ENCODE peak calls at places on chromosomes 13 and 19, in six cellular contexts. G, I, U, A, Z and K are unnamed samples.

GRCh38 chr19:33207040-33207620 is 13.0 kb downstream of the LRP3 start:
- DNase-seq in G (no peak), I (no peak), U (no peak), A (no peak), Z (no peak), K (no peak)

GRCh38 chr13:48532146-48532472 is 771 bp downstream of the RCBTB2 start:
- DNase-seq in G (peak; percentile 54), I (no peak), U (no peak), A (no peak), Z (no peak), K (no peak)

GRCh38 chr13:93098972-93099371 is 127.6 kb upstream of the GPC6 start:
- DNase-seq in G (no peak), I (no peak), U (no peak), A (no peak), Z (no peak), K (no peak)

GRCh38 chr19:48341006-48341405 is 15.7 kb downstream of the EMP3 start:
- DNase-seq in G (peak; percentile 69), I (no peak), U (no peak), A (peak; percentile 83), Z (no peak), K (no peak)

GRCh38 chr13:61466280-61466679 is 50.6 kb upstream of the PCDH20 start:
- DNase-seq in G (no peak), I (no peak), U (no peak), A (peak; percentile 3), Z (no peak), K (no peak)

GRCh38 chr13:29573190-29573589 is 22.3 kb downstream of the SLC7A1 start:
- DNase-seq in G (no peak), I (no peak), U (no peak), A (no peak), Z (no peak), K (no peak)

GRCh38 chr19:47601180-47601904 is 7.6 kb upstream of the BICRA start:
- DNase-seq in G (no peak), I (no peak), U (peak; percentile 76), A (no peak), Z (no peak), K (no peak)

GRCh38 chr19:55437410-55437809 is 5.7 kb downstream of the SHISA7 start:
- DNase-seq in G (no peak), I (peak; percentile 86), U (peak; percentile 76), A (peak; percentile 46), Z (no peak), K (no peak)

GRCh38 chr13:112454648-112455334 is 78.6 kb downstream of the SPACA7 start:
- DNase-seq in G (no peak), I (no peak), U (no peak), A (no peak), Z (no peak), K (no peak)

GRCh38 chr19:1624458-1624857 is 19.2 kb upstream of the UQCR11 start:
- DNase-seq in G (no peak), I (peak; percentile 71), U (peak; percentile 61), A (peak; percentile 29), Z (no peak), K (no peak)

GRCh38 chr19:16067205-16067938 is 8.9 kb upstream of the TPM4 start:
- DNase-seq in G (no peak), I (no peak), U (no peak), A (peak; percentile 78), Z (peak; percentile 67), K (no peak)

GRCh38 chr19:16069813-16070365 is 6.4 kb upstream of the TPM4 start:
- DNase-seq in G (no peak), I (no peak), U (no peak), A (no peak), Z (no peak), K (no peak)

GRCh38 chr19:16068696-16069259 is 7.5 kb upstream of the TPM4 start:
- DNase-seq in G (no peak), I (no peak), U (no peak), A (no peak), Z (no peak), K (no peak)

GRCh38 chr19:16064209-16064889 is 11.9 kb upstream of the TPM4 start:
- DNase-seq in G (no peak), I (no peak), U (no peak), A (no peak), Z (no peak), K (no peak)

DNA sequence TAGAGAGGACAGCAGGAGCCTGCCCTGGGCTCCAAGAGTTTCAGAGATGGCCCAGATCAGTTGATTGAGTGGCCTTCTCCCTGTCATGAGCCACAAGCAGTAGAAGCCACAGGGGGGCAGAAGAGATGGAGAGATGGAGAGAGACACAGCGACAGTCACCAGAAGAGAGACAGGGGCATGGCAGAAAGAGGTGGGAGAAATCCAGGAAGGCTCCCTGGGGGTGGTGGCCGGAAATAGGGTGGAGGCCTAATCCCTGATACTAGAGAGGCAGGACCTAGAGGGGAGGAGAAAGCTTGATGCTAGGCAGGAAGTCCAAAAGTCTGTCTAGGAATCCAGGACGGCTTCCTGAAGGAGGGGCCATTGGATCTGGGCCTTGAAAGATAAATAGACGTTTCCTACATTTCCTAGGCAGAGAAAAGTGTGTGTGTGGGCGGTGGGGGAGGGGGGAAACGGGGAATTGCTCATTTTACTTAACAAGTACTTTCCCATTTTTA is 9.6 kb upstream of the TPM4 start:
- DNase-seq in G (no peak), I (peak; percentile 63), U (peak; percentile 75), A (peak; percentile 46), Z (no peak), K (no peak)
- TF ChIP-seq CTCF in G (no peak), I (peak; percentile 69), U (no peak), A (peak; percentile 24), Z (no peak), K (peak; percentile 12)

DNA sequence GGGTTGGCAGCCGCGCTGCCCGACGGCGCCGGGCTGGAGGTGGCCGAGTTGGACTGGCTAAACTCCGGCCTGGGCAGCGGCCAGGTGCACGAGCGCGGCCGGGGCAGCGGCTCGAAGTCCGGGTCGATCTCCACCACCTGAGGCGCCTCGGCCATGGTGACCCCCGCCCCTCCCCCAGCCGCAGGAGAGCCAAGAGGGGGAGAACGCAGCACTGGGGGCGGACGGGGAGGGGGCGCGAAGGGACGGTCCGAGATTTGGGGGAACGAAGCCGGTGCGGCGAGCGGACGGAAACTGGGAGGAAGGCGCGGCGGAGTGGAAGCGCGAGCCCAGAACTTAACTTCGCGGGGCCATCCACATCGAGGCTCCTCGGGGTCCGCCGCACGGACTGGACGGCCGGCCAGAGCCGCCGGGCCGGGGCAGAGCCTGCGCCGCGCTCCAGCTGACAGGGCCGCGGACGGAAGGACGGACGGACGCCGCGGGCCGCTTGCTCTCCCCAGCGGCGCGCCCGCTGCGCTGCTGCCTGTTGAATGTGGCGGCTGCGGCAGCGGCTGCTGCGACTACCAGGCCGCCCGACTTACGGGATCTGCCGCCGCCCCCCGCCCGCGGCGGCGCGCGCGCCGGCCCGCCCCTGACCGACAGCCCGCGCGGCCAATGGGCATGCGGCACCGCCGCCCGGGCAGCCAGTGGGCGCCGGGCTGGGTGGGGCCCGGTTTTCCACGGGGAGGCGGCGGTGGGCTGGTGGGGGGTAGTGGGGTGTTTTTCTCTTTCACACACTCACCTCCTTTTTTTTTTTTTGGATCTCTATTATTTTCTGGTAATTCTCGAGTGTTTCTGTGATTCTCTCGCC is at the start of gene FOXO1:
- DNase-seq in G (peak; percentile 83), I (peak; percentile 96), U (peak; percentile 86), A (peak; percentile 56), Z (peak; percentile 65), K (no peak)
- TF ChIP-seq CTCF in G (no peak), I (no peak), U (no peak), A (no peak), Z (peak; percentile 17), K (no peak)

GRCh38 chr13:20128459-20128927 is 32.4 kb downstream of the GJA3 start:
- DNase-seq in G (no peak), I (no peak), U (peak; percentile 52), A (no peak), Z (no peak), K (no peak)
- TF ChIP-seq CTCF in G (no peak), I (no peak), U (peak; percentile 55), A (peak; percentile 66), Z (no peak), K (peak; percentile 60)

DNA sequence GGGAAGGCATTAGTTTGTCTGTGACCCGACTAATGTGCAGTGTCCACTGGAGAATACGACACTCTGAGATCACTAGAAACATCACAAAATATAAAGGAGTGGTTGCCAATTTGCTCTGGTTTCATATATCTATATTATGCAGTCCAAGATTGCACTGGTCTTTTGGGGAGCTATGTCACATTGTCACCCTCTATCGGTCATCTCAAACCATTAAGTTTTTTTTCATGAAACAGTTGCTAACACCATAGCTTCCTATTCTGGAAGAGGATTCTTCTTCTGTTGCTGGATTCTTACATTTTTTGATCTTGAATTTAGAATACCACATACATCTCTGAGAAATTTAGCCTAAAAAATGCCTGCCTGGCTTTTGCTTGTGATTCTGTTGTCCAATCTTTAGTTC is 168.6 kb downstream of the LACC1 start:
- DNase-seq in G (no peak), I (no peak), U (no peak), A (no peak), Z (no peak), K (no peak)
- TF ChIP-seq CTCF in G (peak; percentile 10), I (peak; percentile 38), U (no peak), A (peak; percentile 5), Z (no peak), K (no peak)

GRCh38 chr13:74017301-74018092 is 116.7 kb downstream of the KLF12 start:
- DNase-seq in G (no peak), I (no peak), U (no peak), A (no peak), Z (no peak), K (no peak)

GRCh38 chr13:74009100-74009668 is 125.0 kb downstream of the KLF12 start:
- DNase-seq in G (no peak), I (no peak), U (no peak), A (no peak), Z (no peak), K (no peak)

GRCh38 chr13:74015137-74015536 is 119.1 kb downstream of the KLF12 start:
- DNase-seq in G (no peak), I (peak; percentile 5), U (no peak), A (peak; percentile 51), Z (no peak), K (no peak)
- TF ChIP-seq CTCF in G (no peak), I (no peak), U (no peak), A (peak; percentile 6), Z (no peak), K (peak; percentile 11)

GRCh38 chr13:28530729-28531194 is 35.8 kb upstream of the FLT1 start:
- DNase-seq in G (no peak), I (no peak), U (no peak), A (no peak), Z (no peak), K (no peak)
- TF ChIP-seq CTCF in G (no peak), I (no peak), U (no peak), A (no peak), Z (no peak), K (no peak)